ENCODE peak calls at places on chromosomes 3 and 15, in six cellular contexts. D is cardiac muscle cell, W is esophagus muscularis mucosa, C is aorta, T is testis, H is breast epithelium. Y is an unnamed sample.

GRCh38 chr3:58306662-58307286 is 454 bp downstream of the HTD2 start:
- DNase-seq in D (peak; percentile 43), C (peak; percentile 57), W (no peak), T (peak; percentile 51), H (no peak), Y (peak; percentile 32)

GRCh38 chr3:106215047-106215446 is 346.2 kb upstream of the CBLB start:
- DNase-seq in W (no peak), C (no peak), H (no peak), D (no peak), T (no peak), Y (no peak)

GRCh38 chr3:113157408-113157980 is 53.9 kb upstream of the BOC start:
- DNase-seq in T (peak; percentile 77), D (no peak), W (peak; percentile 92), H (peak; percentile 41), C (peak; percentile 46), Y (no peak)

GRCh38 chr3:45746974-45747622 is 49.2 kb downstream of the SLC6A20 start:
- DNase-seq in T (no peak), D (no peak), W (no peak), H (no peak), C (no peak), Y (no peak)

GRCh38 chr15:31034152-31034551 is 42.7 kb upstream of the MTMR10 start:
- DNase-seq in T (no peak), W (no peak), D (no peak), C (no peak), H (no peak), Y (no peak)

GRCh38 chr15:60419752-60420151 is 22.0 kb upstream of the ANXA2 start:
- DNase-seq in C (no peak), H (no peak), T (no peak), D (no peak), W (no peak), Y (no peak)

GRCh38 chr3:160379628-160380214 is 19.3 kb downstream of the IFT80 start:
- DNase-seq in C (no peak), D (no peak), T (no peak), H (no peak), W (no peak), Y (no peak)

GRCh38 chr3:130894130-130894872 is 417 bp downstream of the ATP2C1 start:
- DNase-seq in T (peak; percentile 57), H (no peak), C (peak; percentile 59), D (peak; percentile 38), W (no peak), Y (peak; percentile 42)

GRCh38 chr3:98705694-98706093 is 57.4 kb upstream of the ST3GAL6 start:
- DNase-seq in D (no peak), T (no peak), W (no peak), C (no peak), H (no peak), Y (no peak)

GRCh38 chr3:15633766-15634588 is 32.4 kb downstream of the BTD start:
- DNase-seq in C (no peak), H (no peak), T (no peak), D (no peak), W (no peak), Y (no peak)

GRCh38 chr15:23384371-23384770 is 29.8 kb downstream of the GOLGA8S start:
- DNase-seq in T (no peak), H (no peak), D (no peak), C (no peak), W (no peak), Y (no peak)

GRCh38 chr3:156819842-156820686 is 6.1 kb upstream of the LEKR1 start:
- DNase-seq in T (no peak), W (no peak), D (no peak), H (no peak), C (no peak), Y (no peak)

GRCh38 chr15:29424118-29424517 is 154.5 kb upstream of the NSMCE3 start:
- DNase-seq in H (no peak), C (no peak), W (peak; percentile 80), D (no peak), T (peak; percentile 70), Y (no peak)

GRCh38 chr3:37899711-37900306 is 38.1 kb downstream of the CTDSPL start:
- DNase-seq in W (no peak), T (no peak), H (no peak), D (no peak), C (no peak), Y (no peak)

GRCh38 chr3:172138792-172139507 is 99.6 kb downstream of the FNDC3B start:
- DNase-seq in W (no peak), H (peak; percentile 54), C (peak; percentile 62), T (peak; percentile 49), D (peak; percentile 18), Y (peak; percentile 65)

GRCh38 chr3:17233398-17233800 is 348.6 kb downstream of the PLCL2 start:
- DNase-seq in H (no peak), D (peak; percentile 71), T (no peak), W (no peak), C (no peak), Y (no peak)

GRCh38 chr15:96166223-96167200 is 164.0 kb upstream of the NR2F2 start:
- DNase-seq in T (no peak), D (peak; percentile 29), H (no peak), C (no peak), W (no peak), Y (no peak)

GRCh38 chr15:52103217-52104207 is 9.1 kb downstream of the BCL2L10 start:
- DNase-seq in H (peak; percentile 43), T (peak; percentile 26), C (peak; percentile 74), D (no peak), W (no peak), Y (peak; percentile 39)

GRCh38 chr3:133745981-133746721 is at the start of gene TF:
- DNase-seq in T (peak; percentile 30), H (no peak), W (peak; percentile 89), D (no peak), C (peak; percentile 56), Y (no peak)

GRCh38 chr3:72388644-72389043 is 459.6 kb downstream of the SHQ1 start:
- DNase-seq in D (no peak), W (no peak), H (no peak), T (no peak), C (no peak), Y (no peak)

GRCh38 chr15:61064653-61065052 is 164.4 kb downstream of the RORA start:
- DNase-seq in H (no peak), C (no peak), D (no peak), T (no peak), W (no peak), Y (no peak)

GRCh38 chr3:130014526-130014925 is 40.0 kb downstream of the TRH start:
- DNase-seq in T (no peak), W (no peak), D (no peak), H (no peak), C (no peak), Y (no peak)

GRCh38 chr15:80240261-80240660 is 11.8 kb downstream of the CTXND1 start:
- DNase-seq in T (no peak), D (no peak), C (no peak), W (peak; percentile 34), H (no peak), Y (no peak)

GRCh38 chr3:152508705-152509104 is 240.0 kb downstream of the MBNL1 start:
- DNase-seq in H (no peak), W (no peak), C (no peak), T (no peak), D (peak; percentile 19), Y (no peak)

GRCh38 chr3:112002458-112002971 is 3.8 kb downstream of the TAGLN3 start:
- DNase-seq in H (no peak), C (no peak), W (peak; percentile 70), T (no peak), D (no peak), Y (no peak)

GRCh38 chr15:66911131-66911700 is 154.2 kb upstream of the SMAD3 start:
- DNase-seq in C (no peak), W (no peak), T (no peak), H (no peak), D (no peak), Y (no peak)

GRCh38 chr15:68348064-68348463 is 70.5 kb downstream of the FEM1B start:
- DNase-seq in C (no peak), D (no peak), T (no peak), W (no peak), H (no peak), Y (no peak)

GRCh38 chr3:41210966-41211365 is 11.7 kb downstream of the CTNNB1 start:
- DNase-seq in D (no peak), C (no peak), W (no peak), H (no peak), T (no peak), Y (no peak)

GRCh38 chr3:41209646-41210045 is 10.3 kb downstream of the CTNNB1 start:
- DNase-seq in C (no peak), W (no peak), H (no peak), D (no peak), T (no peak), Y (no peak)

GRCh38 chr3:41205591-41205990 is 6.3 kb downstream of the CTNNB1 start:
- DNase-seq in D (no peak), C (no peak), H (no peak), T (no peak), W (no peak), Y (no peak)

GRCh38 chr3:41207355-41207754 is 8.1 kb downstream of the CTNNB1 start:
- DNase-seq in H (no peak), T (peak; percentile 20), D (peak; percentile 40), W (no peak), C (no peak), Y (no peak)

DNA sequence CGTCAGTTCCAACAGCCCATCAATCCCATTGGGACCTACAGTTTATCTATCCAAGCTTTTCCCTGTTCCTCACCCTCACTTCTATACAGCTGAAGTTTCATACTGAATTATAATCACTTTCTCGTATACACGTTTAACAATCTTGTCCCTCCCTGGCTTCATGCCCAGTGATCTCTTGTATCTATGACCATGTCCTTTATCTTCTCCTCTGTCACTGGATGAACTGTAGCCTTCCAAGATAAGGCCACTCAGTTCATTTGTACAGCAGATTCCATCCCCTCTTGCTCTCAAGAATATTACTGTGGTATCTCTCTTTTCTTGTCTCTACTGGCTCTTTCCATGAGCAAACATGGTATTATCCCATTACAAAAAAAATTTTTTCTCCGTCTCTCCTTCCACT is 9.2 kb downstream of the CTNNB1 start:
- DNase-seq in D (no peak), W (no peak), T (peak; percentile 53), C (no peak), H (no peak), Y (no peak)
- H3K4me1 ChIP-seq in D (peaks cover 70% of the 10 kb centered on the region), W (peaks cover 62% of the 10 kb centered on the region), T (peaks cover 41% of the 10 kb centered on the region), C (peaks cover 24% of the 10 kb centered on the region), H (no peaks in the 10 kb centered on the region), Y (peaks cover 64% of the 10 kb centered on the region)

GRCh38 chr3:31891876-31892455 is 89.1 kb downstream of the OSBPL10 start:
- DNase-seq in C (no peak), T (no peak), W (no peak), D (no peak), H (no peak), Y (no peak)
- H3K4me3 ChIP-seq in C (no peak overlapping the region), T (no peak overlapping the region), W (no peak overlapping the region), D (no peak overlapping the region), H (no peak overlapping the region), Y (no peak overlapping the region)

DNA sequence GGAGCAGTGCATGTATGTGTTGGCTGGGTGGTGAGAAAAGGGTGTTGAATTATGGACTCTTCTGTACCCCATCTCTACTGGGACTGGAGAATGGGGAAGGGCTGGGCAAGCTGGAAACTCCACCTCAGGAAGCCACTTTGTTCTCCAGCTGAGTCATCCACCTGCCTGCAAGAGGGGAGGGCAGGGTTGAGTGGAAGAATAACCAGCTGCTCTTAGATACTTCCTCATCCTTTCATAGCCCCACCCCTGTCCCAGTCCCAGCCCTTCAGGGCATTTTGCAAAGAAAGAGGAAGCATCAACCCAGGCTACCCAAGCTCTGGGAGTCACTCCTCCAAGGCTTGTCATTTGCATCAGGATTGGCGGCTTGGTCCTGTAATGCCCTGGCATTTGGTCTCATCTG is 33.1 kb downstream of the RAB11A start:
- DNase-seq in C (peak; percentile 72), H (peak; percentile 82), W (peak; percentile 89), D (no peak), T (peak; percentile 40), Y (peak; percentile 60)
- H3K36me3 ChIP-seq in C (no peaks in the 10 kb centered on the region), H (no peaks in the 10 kb centered on the region), W (peaks cover 68% of the 10 kb centered on the region), D (peaks cover 8% of the 10 kb centered on the region), T (no peaks in the 10 kb centered on the region), Y (peaks cover 9% of the 10 kb centered on the region)

GRCh38 chr3:187049462-187050101 is 89.7 kb downstream of the RPL39L start:
- DNase-seq in C (no peak), D (no peak), T (no peak), W (peak; percentile 45), H (no peak), Y (no peak)
- H3K4me1 ChIP-seq in C (peaks cover 2% of the 10 kb centered on the region), D (peaks cover 21% of the 10 kb centered on the region), T (no peaks in the 10 kb centered on the region), W (peaks cover 10% of the 10 kb centered on the region), H (no peaks in the 10 kb centered on the region), Y (no peaks in the 10 kb centered on the region)

Y was measured in lung.